ENCODE peak calls at places on chromosomes 11 and 22, in five cellular contexts. Z is HCT116, V is stomach, E is prostate gland, J is sigmoid colon. Y is an unnamed sample. For H3K4me1, the result is how much of the 10 kb centered on the place peaks cover.

GRCh38 chr11:126628790-126629621 is 273.5 kb downstream of the ST3GAL4 start:
- DNase-seq in Z (no peak), V (no peak), E (no peak), J (no peak), Y (no peak)

GRCh38 chr11:2300290-2300935 is 1.3 kb downstream of the C11orf21 start:
- DNase-seq in Z (no peak), V (peak), E (no peak), J (no peak), Y (peak)

GRCh38 chr11:118569670-118570069 is 2.5 kb upstream of the ARCN1 start:
- DNase-seq in Z (no peak), V (no peak), E (no peak), J (no peak), Y (peak)

GRCh38 chr11:79371724-79372123 is 69.1 kb downstream of the TENM4 start:
- DNase-seq in Z (no peak), V (no peak), E (no peak), J (no peak), Y (no peak)

GRCh38 chr22:25626146-25626992 is 61.9 kb downstream of the GRK3 start:
- DNase-seq in Z (no peak), V (no peak), E (no peak), J (no peak), Y (peak)

GRCh38 chr22:45760682-45761081 is 89.0 kb downstream of the ATXN10 start:
- DNase-seq in Z (no peak), V (no peak), E (no peak), J (no peak), Y (no peak)

GRCh38 chr11:17603056-17603825 is 56.2 kb downstream of the OTOG start:
- DNase-seq in Z (no peak), V (peak), E (no peak), J (no peak), Y (peak)

GRCh38 chr11:3095712-3096361 is 38.6 kb upstream of the CARS1 start:
- DNase-seq in Z (no peak), V (peak), E (no peak), J (peak), Y (no peak)

GRCh38 chr11:78406568-78407196 is 10.9 kb downstream of the GAB2 start:
- DNase-seq in Z (no peak), V (no peak), E (no peak), J (no peak), Y (no peak)

GRCh38 chr22:25120093-25120561 is 79.5 kb upstream of the CRYBB3 start:
- DNase-seq in Z (peak), V (peak), E (peak), J (no peak), Y (no peak)

GRCh38 chr22:26461188-26461810 is 22.3 kb downstream of the HPS4 start:
- DNase-seq in Z (peak), V (peak), E (peak), J (no peak), Y (no peak)

GRCh38 chr22:43243275-43243768 is 56.4 kb upstream of the TTLL12 start:
- DNase-seq in Z (no peak), V (no peak), E (no peak), J (no peak), Y (no peak)

GRCh38 chr11:116042125-116042524 is 537.9 kb upstream of the CADM1 start:
- DNase-seq in Z (no peak), V (no peak), E (no peak), J (no peak), Y (no peak)

GRCh38 chr11:17439316-17439782 is 37.3 kb downstream of the ABCC8 start:
- DNase-seq in Z (no peak), V (peak), E (no peak), J (no peak), Y (no peak)

GRCh38 chr22:48337957-48338792 is 1489.5 kb downstream of the BRD1 start:
- DNase-seq in Z (no peak), V (no peak), E (no peak), J (peak), Y (no peak)

GRCh38 chr22:38788016-38788415 is 5.9 kb downstream of the DNAL4 start:
- DNase-seq in Z (no peak), V (no peak), E (no peak), J (peak), Y (no peak)

GRCh38 chr11:46678741-46679130 is 21.7 kb downstream of the ARHGAP1 start:
- DNase-seq in Z (no peak), V (no peak), E (no peak), J (no peak), Y (no peak)

GRCh38 chr11:62400760-62401159 is 18.1 kb upstream of the SCGB1A1 start:
- DNase-seq in Z (no peak), V (peak), E (peak), J (peak), Y (no peak)

GRCh38 chr11:122165972-122166371 is 50.0 kb upstream of the BLID start:
- DNase-seq in Z (no peak), V (no peak), E (no peak), J (no peak), Y (no peak)

GRCh38 chr11:77672276-77672675 is 34.7 kb upstream of the CLNS1A start:
- DNase-seq in Z (no peak), V (no peak), E (no peak), J (no peak), Y (no peak)

GRCh38 chr22:33380789-33381530 is 322.8 kb upstream of the SYN3 start:
- DNase-seq in Z (no peak), V (no peak), E (no peak), J (no peak), Y (peak)

GRCh38 chr22:35230417-35230816 is 26.9 kb upstream of the HMGXB4 start:
- DNase-seq in Z (no peak), V (no peak), E (no peak), J (no peak), Y (no peak)

GRCh38 chr22:49793296-49793695 is 34.4 kb downstream of the BRD1 start:
- DNase-seq in Z (no peak), V (no peak), E (peak), J (no peak), Y (no peak)
- H3K4me1 ChIP-seq in Z (under half), V (half or more), E (under half), J (under half), Y (half or more)

DNA sequence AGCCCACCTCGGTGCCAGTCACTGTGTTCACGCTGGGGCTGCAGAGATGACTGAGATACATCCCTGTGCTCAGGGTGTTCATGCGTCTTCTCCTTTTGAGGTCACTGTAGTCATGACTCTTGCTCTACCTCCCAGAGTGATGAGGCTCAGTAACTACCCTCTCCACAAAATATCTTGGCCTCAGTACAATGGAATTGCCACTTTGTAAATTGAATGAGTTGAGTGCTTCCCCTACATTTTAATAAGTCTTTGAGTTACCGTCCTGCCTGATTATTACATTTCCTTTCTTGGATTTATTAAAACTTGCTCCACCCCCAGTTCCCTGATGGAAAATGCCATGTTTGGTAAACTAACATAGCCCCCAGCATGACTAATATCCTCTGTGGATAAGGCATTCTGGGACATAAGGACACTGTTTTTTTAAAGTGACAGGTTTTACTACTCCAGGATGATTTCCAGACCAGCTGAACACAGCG is 15.9 kb downstream of the PRSS23 start:
- DNase-seq in Z (no peak), V (no peak), E (no peak), J (no peak), Y (no peak)
- TF ChIP-seq POLR2AphosphoS5 in Z (no peak), V (peak), E (peak), J (peak), Y (peak)

DNA sequence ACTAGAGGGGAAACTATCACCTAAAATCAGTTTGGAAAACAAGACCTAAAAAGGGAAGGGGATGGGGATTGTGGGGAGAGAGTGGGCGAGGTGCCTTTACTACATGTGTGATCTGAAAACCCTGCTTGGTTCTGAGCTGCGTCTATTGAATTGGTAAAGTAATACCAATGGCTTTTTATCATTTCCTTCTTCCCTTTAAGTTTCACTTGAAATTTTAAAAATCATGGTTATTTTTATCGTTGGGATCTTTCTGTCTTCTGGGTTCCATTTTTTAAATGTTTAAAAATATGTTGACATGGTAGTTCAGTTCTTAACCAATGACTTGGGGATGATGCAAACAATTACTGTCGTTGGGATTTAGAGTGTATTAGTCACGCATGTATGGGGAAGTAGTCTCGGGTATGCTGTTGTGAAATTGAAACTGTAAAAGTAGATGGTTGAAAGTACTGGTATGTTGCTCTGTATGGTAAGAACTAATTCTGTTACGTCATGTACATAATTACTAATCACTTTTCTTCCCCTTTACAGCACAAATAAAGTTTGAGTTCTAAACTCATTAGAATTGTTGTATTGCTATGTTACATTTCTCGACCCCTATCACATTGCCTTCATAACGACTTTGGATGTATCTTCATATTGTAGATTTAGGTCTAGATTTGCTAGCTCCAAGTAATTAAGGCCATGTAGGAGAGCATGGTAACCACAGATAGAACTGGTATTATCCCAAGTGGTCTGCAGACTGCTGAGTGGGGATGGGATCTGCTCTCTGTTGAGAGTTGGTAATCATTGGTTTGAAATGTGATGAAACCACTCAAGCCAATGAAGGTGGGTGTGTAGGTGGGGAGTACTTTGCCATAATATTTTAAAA is 3.6 kb downstream of the NEAT1 start:
- DNase-seq in Z (peak), V (peak), E (no peak), J (peak), Y (no peak)
- H3K4me1 ChIP-seq in Z (half or more), V (half or more), E (under half), J (under half), Y (half or more)

DNA sequence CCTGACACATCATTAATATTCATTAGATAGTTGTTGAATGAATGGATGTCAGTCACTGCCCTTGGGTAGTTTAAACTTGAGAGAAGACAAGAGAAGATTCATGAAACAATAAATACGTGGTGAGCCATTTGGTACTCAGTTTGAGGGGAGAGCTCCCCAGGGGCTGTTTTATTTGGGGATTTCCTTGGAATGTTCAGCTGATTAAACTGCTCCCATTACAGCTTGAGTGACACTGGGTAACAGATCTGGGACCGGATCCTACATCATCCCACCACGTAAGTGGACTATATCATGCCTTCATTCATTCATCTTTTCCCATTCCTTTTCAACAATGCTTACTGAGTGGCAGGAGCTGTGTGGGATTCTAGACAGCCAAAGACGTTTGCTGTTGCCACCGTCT is 162.0 kb downstream of the FAT3 start:
- DNase-seq in Z (no peak), V (no peak), E (no peak), J (no peak), Y (no peak)
- TF ChIP-seq POLR2AphosphoS5 in Z (no peak), V (no peak), E (no peak), J (no peak), Y (no peak)

GRCh38 chr22:37627545-37627944 is 11.9 kb upstream of the SH3BP1 start:
- DNase-seq in Z (no peak), V (no peak), E (no peak), J (no peak), Y (no peak)
- H3K4me1 ChIP-seq in Z (under half), V (half or more), E (under half), J (under half), Y (under half)

GRCh38 chr11:67651976-67652895 is 1.7 kb upstream of the ACY3 start:
- DNase-seq in Z (no peak), V (no peak), E (no peak), J (no peak), Y (no peak)
- TF ChIP-seq POLR2AphosphoS5 in Z (no peak), V (no peak), E (no peak), J (no peak), Y (no peak)

DNA sequence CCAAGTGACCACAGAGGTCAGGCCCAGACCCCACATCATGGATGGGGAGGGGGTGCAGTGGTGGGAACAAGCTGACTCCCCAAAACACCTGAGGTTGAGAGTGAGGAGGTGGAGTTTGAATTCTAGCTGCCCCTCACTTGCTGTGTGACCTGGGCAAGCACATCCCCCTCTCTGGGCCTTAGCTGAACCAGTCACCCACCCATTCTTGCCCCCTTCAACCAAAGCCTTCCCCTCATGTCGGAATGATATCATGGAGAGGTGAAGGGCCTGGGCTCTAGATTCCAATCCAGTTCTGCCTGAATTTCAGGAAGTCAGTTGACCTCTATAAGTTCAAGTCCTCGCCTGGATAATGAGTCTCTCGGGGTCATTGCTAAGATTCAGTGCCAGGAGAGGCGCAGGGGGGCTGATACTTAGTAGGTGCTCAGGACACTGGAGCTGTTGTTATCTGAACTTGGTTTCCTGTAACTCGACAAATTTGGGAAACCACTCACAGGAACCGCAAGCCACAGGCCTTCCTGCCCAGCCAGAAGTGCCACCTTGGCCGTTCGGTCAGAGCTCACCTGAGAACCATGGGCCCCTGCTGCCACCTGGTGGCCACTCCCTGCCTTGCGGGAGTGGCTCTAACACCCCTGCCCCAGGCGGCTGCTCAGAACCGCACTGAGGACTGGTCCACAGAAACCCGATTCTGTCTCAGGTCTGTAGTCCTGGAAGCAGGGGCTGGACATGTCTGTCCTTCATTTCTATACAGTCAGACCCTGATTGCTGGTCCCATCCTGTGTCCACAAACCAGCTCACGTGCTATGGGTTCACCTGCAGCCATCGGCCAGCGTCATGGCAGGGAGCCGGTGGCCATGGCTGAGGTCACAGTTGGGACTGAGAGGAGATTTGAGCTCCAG is 6.9 kb downstream of the CDC42EP1 start:
- DNase-seq in Z (peak), V (peak), E (peak), J (peak), Y (peak)
- H3K4me1 ChIP-seq in Z (half or more), V (half or more), E (under half), J (under half), Y (half or more)

GRCh38 chr11:496834-497564 is 10.0 kb downstream of the RNH1 start:
- DNase-seq in Z (no peak), V (no peak), E (no peak), J (no peak), Y (no peak)
- TF ChIP-seq POLR2AphosphoS5 in Z (no peak), V (no peak), E (no peak), J (no peak), Y (no peak)

GRCh38 chr22:49933236-49933921 is 14.9 kb downstream of the CRELD2 start:
- DNase-seq in Z (no peak), V (peak), E (no peak), J (peak), Y (peak)
- H3K4me1 ChIP-seq in Z (half or more), V (half or more), E (under half), J (under half), Y (half or more)